ENCODE peak calls at places on chromosomes 12 and 14, in seven cellular contexts. One of them, this sample, is unnamed.

GRCh38 chr14:63011609-63012008 is 33.6 kb downstream of the KCNH5 start:
- DNase-seq in effector memory CD4-positive, alpha-beta T cell: no peak
- DNase-seq in germinal center: no peak
- DNase-seq in natural killer cell: no peak
- DNase-seq in GDM1: no peak
- DNase-seq in foreskin fibroblast: no peak
- DNase-seq in stimulated activated naive CD4-positive, alpha-beta T cell: no peak
- DNase-seq in this sample: no peak

GRCh38 chr14:95784137-95784536 is 70.2 kb upstream of the TCL1A start:
- DNase-seq in effector memory CD4-positive, alpha-beta T cell: no peak
- DNase-seq in germinal center: peak; percentile 18
- DNase-seq in natural killer cell: no peak
- DNase-seq in GDM1: no peak
- DNase-seq in foreskin fibroblast: peak; percentile 5
- DNase-seq in stimulated activated naive CD4-positive, alpha-beta T cell: no peak
- DNase-seq in this sample: no peak

GRCh38 chr12:15520083-15520482 is 197.8 kb downstream of the PTPRO start:
- DNase-seq in effector memory CD4-positive, alpha-beta T cell: no peak
- DNase-seq in germinal center: no peak
- DNase-seq in natural killer cell: no peak
- DNase-seq in GDM1: no peak
- DNase-seq in foreskin fibroblast: no peak
- DNase-seq in stimulated activated naive CD4-positive, alpha-beta T cell: no peak
- DNase-seq in this sample: no peak

GRCh38 chr12:98990648-98991047 is 345.6 kb downstream of the APAF1 start:
- DNase-seq in effector memory CD4-positive, alpha-beta T cell: no peak
- DNase-seq in germinal center: no peak
- DNase-seq in natural killer cell: no peak
- DNase-seq in GDM1: no peak
- DNase-seq in foreskin fibroblast: no peak
- DNase-seq in stimulated activated naive CD4-positive, alpha-beta T cell: no peak
- DNase-seq in this sample: no peak

GRCh38 chr12:15796493-15797141 is 7.4 kb upstream of the EPS8 start:
- DNase-seq in effector memory CD4-positive, alpha-beta T cell: no peak
- DNase-seq in germinal center: no peak
- DNase-seq in natural killer cell: no peak
- DNase-seq in GDM1: no peak
- DNase-seq in foreskin fibroblast: peak; percentile 86
- DNase-seq in stimulated activated naive CD4-positive, alpha-beta T cell: no peak
- DNase-seq in this sample: no peak

GRCh38 chr14:37844614-37845013 is 249.2 kb downstream of the TTC6 start:
- DNase-seq in effector memory CD4-positive, alpha-beta T cell: no peak
- DNase-seq in germinal center: no peak
- DNase-seq in natural killer cell: no peak
- DNase-seq in GDM1: no peak
- DNase-seq in foreskin fibroblast: no peak
- DNase-seq in stimulated activated naive CD4-positive, alpha-beta T cell: no peak
- DNase-seq in this sample: no peak

GRCh38 chr12:109994262-109995175 is 1.6 kb downstream of the GIT2 start:
- DNase-seq in effector memory CD4-positive, alpha-beta T cell: no peak
- DNase-seq in germinal center: peak; percentile 42
- DNase-seq in natural killer cell: no peak
- DNase-seq in GDM1: no peak
- DNase-seq in foreskin fibroblast: no peak
- DNase-seq in stimulated activated naive CD4-positive, alpha-beta T cell: peak; percentile 17
- DNase-seq in this sample: no peak

GRCh38 chr14:97021571-97022171 is 224.5 kb downstream of the VRK1 start:
- DNase-seq in effector memory CD4-positive, alpha-beta T cell: no peak
- DNase-seq in germinal center: no peak
- DNase-seq in natural killer cell: no peak
- DNase-seq in GDM1: no peak
- DNase-seq in foreskin fibroblast: no peak
- DNase-seq in stimulated activated naive CD4-positive, alpha-beta T cell: no peak
- DNase-seq in this sample: no peak